ENCODE peak calls at places on chromosomes 5 and 9, in six cellular contexts. One of them, this sample, is unnamed.

GRCh38 chr5:157540707-157541451 is 34.7 kb downstream of the ADAM19 start:
- DNase-seq in WTC11: no peak
- DNase-seq in GM12878: peak
- DNase-seq in K562: no peak
- DNase-seq in GM23338: no peak
- DNase-seq in H1: no peak
- DNase-seq in this sample: no peak

GRCh38 chr9:133377721-133378216 is 1.6 kb downstream of the STKLD1 start:
- DNase-seq in K562: no peak
- DNase-seq in GM12878: no peak
- DNase-seq in WTC11: no peak
- DNase-seq in GM23338: no peak
- DNase-seq in H1: no peak
- DNase-seq in this sample: peak

GRCh38 chr5:44099643-44100042 is 289.6 kb downstream of the FGF10 start:
- DNase-seq in GM12878: no peak
- DNase-seq in H1: no peak
- DNase-seq in GM23338: no peak
- DNase-seq in K562: no peak
- DNase-seq in WTC11: no peak
- DNase-seq in this sample: no peak

GRCh38 chr9:104961238-104961637 is 33.3 kb upstream of the ABCA1 start:
- DNase-seq in GM23338: peak
- DNase-seq in WTC11: peak
- DNase-seq in H1: peak
- DNase-seq in K562: peak
- DNase-seq in GM12878: peak
- DNase-seq in this sample: peak

GRCh38 chr5:113204525-113205161 is 228.0 kb downstream of the DCP2 start:
- DNase-seq in K562: no peak
- DNase-seq in H1: no peak
- DNase-seq in GM23338: no peak
- DNase-seq in GM12878: no peak
- DNase-seq in WTC11: no peak
- DNase-seq in this sample: peak

GRCh38 chr9:98375138-98375726 is 119.8 kb upstream of the TBC1D2 start:
- DNase-seq in K562: peak
- DNase-seq in WTC11: no peak
- DNase-seq in H1: no peak
- DNase-seq in GM23338: no peak
- DNase-seq in GM12878: no peak
- DNase-seq in this sample: no peak

GRCh38 chr9:127541865-127542264 is 70.2 kb upstream of the STXBP1 start:
- DNase-seq in WTC11: no peak
- DNase-seq in GM23338: no peak
- DNase-seq in GM12878: no peak
- DNase-seq in K562: no peak
- DNase-seq in H1: no peak
- DNase-seq in this sample: no peak

GRCh38 chr5:123285122-123286011 is 137.8 kb downstream of the CEP120 start:
- DNase-seq in WTC11: peak
- DNase-seq in H1: no peak
- DNase-seq in GM23338: peak
- DNase-seq in GM12878: no peak
- DNase-seq in K562: no peak
- DNase-seq in this sample: no peak

GRCh38 chr9:8627944-8628679 is 828.5 kb upstream of the DMAC1 start:
- DNase-seq in GM12878: no peak
- DNase-seq in K562: no peak
- DNase-seq in WTC11: no peak
- DNase-seq in H1: no peak
- DNase-seq in GM23338: no peak
- DNase-seq in this sample: no peak

GRCh38 chr5:84381501-84382362 is 2.9 kb downstream of the EDIL3 start:
- DNase-seq in WTC11: no peak
- DNase-seq in K562: no peak
- DNase-seq in GM12878: no peak
- DNase-seq in GM23338: no peak
- DNase-seq in H1: no peak
- DNase-seq in this sample: no peak

GRCh38 chr5:36202521-36202961 is 39.2 kb downstream of the NADK2 start:
- DNase-seq in WTC11: no peak
- DNase-seq in GM12878: no peak
- DNase-seq in H1: no peak
- DNase-seq in GM23338: no peak
- DNase-seq in K562: no peak
- DNase-seq in this sample: no peak

GRCh38 chr5:127434588-127434987 is 82.9 kb upstream of the PRRC1 start:
- DNase-seq in H1: no peak
- DNase-seq in WTC11: no peak
- DNase-seq in GM12878: no peak
- DNase-seq in GM23338: no peak
- DNase-seq in K562: no peak
- DNase-seq in this sample: no peak

GRCh38 chr5:175282611-175283225 is 161.3 kb downstream of the DRD1 start:
- DNase-seq in K562: no peak
- DNase-seq in WTC11: no peak
- DNase-seq in GM23338: no peak
- DNase-seq in GM12878: no peak
- DNase-seq in H1: no peak
- DNase-seq in this sample: no peak

GRCh38 chr5:112822456-112822855 is 38.6 kb upstream of the SRP19 start:
- DNase-seq in H1: no peak
- DNase-seq in WTC11: no peak
- DNase-seq in K562: no peak
- DNase-seq in GM12878: no peak
- DNase-seq in GM23338: no peak
- DNase-seq in this sample: no peak

GRCh38 chr9:2291980-2292704 is 277.0 kb downstream of the SMARCA2 start:
- DNase-seq in H1: no peak
- DNase-seq in GM23338: no peak
- DNase-seq in WTC11: no peak
- DNase-seq in GM12878: no peak
- DNase-seq in K562: no peak
- DNase-seq in this sample: no peak

GRCh38 chr9:132998861-132999635 is 20.6 kb downstream of the GFI1B start:
- DNase-seq in GM23338: no peak
- DNase-seq in GM12878: no peak
- DNase-seq in H1: no peak
- DNase-seq in K562: peak
- DNase-seq in WTC11: no peak
- DNase-seq in this sample: no peak

GRCh38 chr9:89422151-89422918 is 75.6 kb downstream of the SEMA4D start:
- DNase-seq in GM12878: no peak
- DNase-seq in H1: no peak
- DNase-seq in GM23338: no peak
- DNase-seq in WTC11: no peak
- DNase-seq in K562: no peak
- DNase-seq in this sample: no peak

GRCh38 chr5:1508679-1509290 is 15.0 kb downstream of the LPCAT1 start:
- DNase-seq in GM23338: no peak
- DNase-seq in H1: no peak
- DNase-seq in GM12878: no peak
- DNase-seq in K562: no peak
- DNase-seq in WTC11: no peak
- DNase-seq in this sample: no peak

GRCh38 chr9:28810375-28811075 is 1237.2 kb upstream of the C9orf72 start:
- DNase-seq in K562: no peak
- DNase-seq in H1: no peak
- DNase-seq in WTC11: no peak
- DNase-seq in GM23338: no peak
- DNase-seq in GM12878: no peak
- DNase-seq in this sample: no peak

GRCh38 chr5:80590766-80591165 is 20.7 kb upstream of the ANKRD34B start:
- DNase-seq in H1: no peak
- DNase-seq in GM23338: no peak
- DNase-seq in GM12878: no peak
- DNase-seq in WTC11: no peak
- DNase-seq in K562: no peak
- DNase-seq in this sample: no peak

GRCh38 chr9:99181621-99182020 is 40.1 kb downstream of the ALG2 start:
- DNase-seq in H1: no peak
- DNase-seq in GM12878: peak
- DNase-seq in K562: no peak
- DNase-seq in GM23338: no peak
- DNase-seq in WTC11: no peak
- DNase-seq in this sample: no peak

GRCh38 chr5:31638286-31638685 is 645 bp upstream of the PDZD2 start:
- DNase-seq in K562: no peak
- DNase-seq in GM23338: no peak
- DNase-seq in GM12878: no peak
- DNase-seq in H1: no peak
- DNase-seq in WTC11: no peak
- DNase-seq in this sample: no peak

GRCh38 chr5:132473019-132473531 is 17.5 kb downstream of the IRF1 start:
- DNase-seq in H1: no peak
- DNase-seq in GM12878: no peak
- DNase-seq in GM23338: no peak
- DNase-seq in WTC11: no peak
- DNase-seq in K562: no peak
- DNase-seq in this sample: no peak

GRCh38 chr5:68297656-68298055 is 82.1 kb downstream of the PIK3R1 start:
- DNase-seq in K562: no peak
- DNase-seq in WTC11: no peak
- DNase-seq in GM12878: no peak
- DNase-seq in GM23338: no peak
- DNase-seq in H1: no peak
- DNase-seq in this sample: no peak

GRCh38 chr5:87137280-87137679 is 130.4 kb upstream of the RASA1 start:
- DNase-seq in GM23338: no peak
- DNase-seq in K562: no peak
- DNase-seq in H1: no peak
- DNase-seq in WTC11: no peak
- DNase-seq in GM12878: no peak
- DNase-seq in this sample: no peak

GRCh38 chr5:125890387-125890955 is 532.7 kb upstream of the GRAMD2B start:
- DNase-seq in WTC11: no peak
- DNase-seq in GM12878: no peak
- DNase-seq in GM23338: no peak
- DNase-seq in H1: no peak
- DNase-seq in K562: no peak
- DNase-seq in this sample: no peak

GRCh38 chr5:72920690-72921089 is 35.2 kb upstream of the FCHO2 start:
- DNase-seq in GM23338: peak
- DNase-seq in GM12878: no peak
- DNase-seq in H1: no peak
- DNase-seq in K562: no peak
- DNase-seq in WTC11: no peak
- DNase-seq in this sample: no peak
- TF ChIP-seq CREB1 in GM23338: no peak
- TF ChIP-seq CREB1 in GM12878: no peak
- TF ChIP-seq CREB1 in H1: no peak
- TF ChIP-seq CREB1 in K562: no peak
- TF ChIP-seq CREB1 in WTC11: no peak
- TF ChIP-seq CREB1 in this sample: no peak

DNA sequence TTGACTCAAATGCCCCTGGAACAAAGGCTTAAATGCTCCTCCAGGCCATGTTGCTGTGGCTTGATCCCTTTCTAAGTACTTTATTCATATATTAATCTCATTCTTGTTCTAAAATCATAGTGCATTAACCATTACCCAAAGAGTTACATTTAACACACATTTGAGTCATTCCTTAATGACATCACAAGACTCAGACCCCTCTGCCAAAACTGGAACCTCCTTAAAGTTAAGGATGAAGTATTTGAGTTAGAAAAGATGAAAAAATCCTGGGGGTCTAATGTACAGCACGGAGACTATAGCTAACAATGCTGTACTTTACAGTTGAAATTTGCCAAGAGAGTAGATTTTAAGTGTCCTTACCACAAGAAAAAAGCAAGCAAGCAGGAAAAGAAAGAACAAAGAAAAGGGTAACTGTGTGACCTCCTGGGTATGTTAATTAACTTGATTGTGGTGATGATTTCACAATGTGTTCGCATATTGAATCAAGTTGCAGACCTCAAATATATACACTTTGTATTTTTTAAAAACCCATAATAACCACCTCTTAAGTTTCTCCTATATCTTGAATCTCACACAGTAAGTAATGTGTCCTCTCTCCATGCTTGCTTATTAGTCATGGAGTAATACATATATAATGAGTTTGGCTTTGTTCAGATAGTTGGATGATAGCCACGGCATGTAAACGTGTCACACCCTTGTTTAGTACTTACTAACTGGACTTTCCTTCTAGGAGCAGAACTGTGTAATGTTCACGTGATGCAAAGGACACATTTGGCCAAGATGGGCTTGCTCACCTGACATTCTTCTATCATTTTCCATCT is 376.9 kb downstream of the SEMA5A start:
- DNase-seq in GM12878: no peak
- DNase-seq in K562: no peak
- DNase-seq in GM23338: no peak
- DNase-seq in WTC11: no peak
- DNase-seq in H1: no peak
- DNase-seq in this sample: no peak
- TF ChIP-seq CREB1 in GM12878: no peak
- TF ChIP-seq CREB1 in K562: no peak
- TF ChIP-seq CREB1 in GM23338: no peak
- TF ChIP-seq CREB1 in WTC11: no peak
- TF ChIP-seq CREB1 in H1: no peak
- TF ChIP-seq CREB1 in this sample: no peak

DNA sequence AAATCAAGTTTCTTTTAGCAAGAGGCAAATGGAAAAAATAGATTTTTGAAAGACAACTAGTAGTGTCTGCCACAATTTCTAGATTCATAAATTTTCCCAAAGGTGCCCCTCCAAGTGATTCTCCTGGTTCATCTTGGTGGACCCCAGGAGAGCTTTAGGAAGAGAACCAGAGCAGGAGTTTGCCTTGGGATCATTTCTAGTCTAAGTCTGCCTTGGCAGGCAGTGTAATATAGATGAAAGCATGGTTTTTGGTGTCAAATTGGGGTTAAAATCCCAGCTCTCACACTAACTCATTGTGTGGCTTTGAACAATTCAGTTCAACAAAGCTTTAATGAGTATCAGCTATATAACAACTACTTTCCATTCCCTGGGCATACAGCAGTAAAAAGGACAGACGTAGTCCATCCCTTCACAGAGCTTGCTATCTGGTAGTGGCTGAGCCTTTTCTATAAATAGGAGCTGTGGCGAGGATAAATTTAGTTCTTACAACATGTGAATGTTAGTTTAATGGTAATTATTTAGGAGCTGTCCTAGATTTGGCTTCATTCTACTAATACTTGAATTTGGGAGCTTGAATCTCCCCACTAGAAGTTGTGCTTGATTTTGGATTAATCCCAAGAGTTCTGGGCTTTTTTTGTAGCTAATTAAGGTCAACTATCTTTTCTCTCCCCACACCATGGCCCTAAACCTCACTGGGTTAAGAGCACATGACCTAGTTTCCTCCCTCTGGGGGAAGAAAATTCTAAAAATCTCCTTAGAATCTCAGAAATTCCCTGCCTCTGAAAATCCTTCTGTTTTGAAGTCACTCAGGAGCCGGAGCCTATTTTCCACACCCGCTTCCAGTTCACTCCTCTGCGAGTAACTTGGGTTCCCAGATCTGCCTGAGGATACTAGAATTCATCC is 197.8 kb downstream of the PCSK1 start:
- DNase-seq in H1: no peak
- DNase-seq in GM23338: no peak
- DNase-seq in K562: no peak
- DNase-seq in WTC11: no peak
- DNase-seq in GM12878: no peak
- DNase-seq in this sample: no peak
- TF ChIP-seq CREB1 in H1: no peak
- TF ChIP-seq CREB1 in GM23338: no peak
- TF ChIP-seq CREB1 in K562: no peak
- TF ChIP-seq CREB1 in WTC11: no peak
- TF ChIP-seq CREB1 in GM12878: no peak
- TF ChIP-seq CREB1 in this sample: no peak

GRCh38 chr5:155616779-155617392 is 603.3 kb downstream of the KIF4B start:
- DNase-seq in K562: peak
- DNase-seq in GM12878: no peak
- DNase-seq in WTC11: peak
- DNase-seq in GM23338: peak
- DNase-seq in H1: peak
- DNase-seq in this sample: peak
- TF ChIP-seq CREB1 in K562: no peak
- TF ChIP-seq CREB1 in GM12878: no peak
- TF ChIP-seq CREB1 in WTC11: no peak
- TF ChIP-seq CREB1 in GM23338: no peak
- TF ChIP-seq CREB1 in H1: no peak
- TF ChIP-seq CREB1 in this sample: no peak